ENCODE peak calls at places on chromosomes 4 and X, in six cellular contexts. P is psoas muscle; G is activated effector memory CD4-positive, alpha-beta T cell treated with Interleukin-2 at 50 U/mL for 16 hours; U is MCF 10A; F is LNCaP clone FGC; Z is T-helper 9 cell. Y is an unnamed sample.

GRCh38 chrX:45859407-45859806 is 658.7 kb upstream of the DIPK2B start:
- DNase-seq in Z (no peak), F (no peak), U (no peak), G (no peak), P (no peak), Y (no peak)

GRCh38 chr4:13168326-13168725 is 315.8 kb downstream of the RAB28 start:
- DNase-seq in G (no peak), F (no peak), U (no peak), P (no peak), Z (no peak), Y (no peak)

GRCh38 chr4:128709268-128709667 is 100.2 kb upstream of the JADE1 start:
- DNase-seq in U (no peak), G (no peak), P (no peak), Z (no peak), F (no peak), Y (no peak)

GRCh38 chr4:176102414-176102813 is 36.8 kb downstream of the WDR17 start:
- DNase-seq in P (no peak), Z (no peak), U (no peak), F (no peak), G (no peak), Y (no peak)

GRCh38 chr4:118086334-118086733 is 52.0 kb downstream of the NDST3 start:
- DNase-seq in G (no peak), U (peak), Z (no peak), P (no peak), F (no peak), Y (no peak)

GRCh38 chr4:156686120-156686519 is 285.5 kb downstream of the PDGFC start:
- DNase-seq in F (no peak), P (no peak), Z (no peak), G (no peak), U (no peak), Y (no peak)

GRCh38 chrX:14922437-14922836 is 49.2 kb downstream of the MOSPD2 start:
- DNase-seq in F (no peak), G (no peak), U (peak), P (no peak), Z (no peak), Y (no peak)

GRCh38 chr4:156362581-156362980 is 408.9 kb upstream of the CTSO start:
- DNase-seq in P (no peak), U (no peak), G (no peak), Z (no peak), F (no peak), Y (no peak)

GRCh38 chr4:163613375-163613774 is 118.9 kb downstream of the TMA16 start:
- DNase-seq in F (no peak), P (no peak), Z (no peak), G (no peak), U (no peak), Y (no peak)

GRCh38 chr4:70863099-70863790 is 23.6 kb upstream of the GRSF1 start:
- DNase-seq in F (no peak), G (no peak), U (no peak), Z (no peak), P (no peak), Y (no peak)

GRCh38 chr4:73668806-73669205 is 48.6 kb upstream of the RASSF6 start:
- DNase-seq in U (no peak), P (no peak), Z (no peak), G (no peak), F (no peak), Y (no peak)

GRCh38 chrX:39967348-39967747 is 130.4 kb downstream of the BCOR start:
- DNase-seq in G (no peak), P (no peak), Z (no peak), F (no peak), U (no peak), Y (no peak)

GRCh38 chrX:122572461-122572860 is 611.6 kb upstream of the GRIA3 start:
- DNase-seq in G (no peak), P (no peak), U (peak), F (no peak), Z (no peak), Y (no peak)

GRCh38 chrX:139890991-139891700 is 41.7 kb downstream of the ATP11C start:
- DNase-seq in Z (no peak), P (no peak), U (peak), F (no peak), G (no peak), Y (no peak)

GRCh38 chr4:158754385-158755180 is 14.2 kb upstream of the FNIP2 start:
- DNase-seq in P (no peak), Z (no peak), F (no peak), U (no peak), G (no peak), Y (no peak)

GRCh38 chrX:113384628-113385027 is 544.0 kb upstream of the AMOT start:
- DNase-seq in U (peak), P (no peak), Z (no peak), F (no peak), G (no peak), Y (no peak)

GRCh38 chrX:78104447-78105176 is 564 bp downstream of the PGK1 start:
- DNase-seq in U (peak), P (peak), F (no peak), Z (peak), G (peak), Y (no peak)

GRCh38 chr4:1604706-1605205 is 79.4 kb downstream of the FAM53A start:
- DNase-seq in P (peak), G (peak), U (peak), F (no peak), Z (peak), Y (no peak)

GRCh38 chr4:84965558-84966381 is 720 bp downstream of the WDFY3 start:
- DNase-seq in F (no peak), U (peak), P (peak), G (no peak), Z (no peak), Y (no peak)

GRCh38 chr4:156838761-156839160 is 132.8 kb downstream of the PDGFC start:
- DNase-seq in G (no peak), U (no peak), P (no peak), F (no peak), Z (no peak), Y (no peak)